ENCODE peak calls at places on chromosome 18, in eight cellular contexts. One of them, this sample, is unnamed.

GRCh38 chr18:3799515-3799914 is 349.5 kb downstream of the TGIF1 start:
- DNase-seq in NCI-H510A treated with DMSO at 0.1 percent for 48 hours: peak; percentile 65
- DNase-seq in iPS DF 19.7: no peak
- DNase-seq in NCI-H1048: no peak
- DNase-seq in activated CD4-positive, alpha-beta T cell treated with anti-CD3 and anti-CD28 coated beads, Interleukin-2, amount 50 U/mL, for 48 hours: no peak
- DNase-seq in GM23338: peak; percentile 56
- DNase-seq in occipital lobe: no peak
- DNase-seq in mesothelial cell of epicardium: no peak
- DNase-seq in this sample: no peak

GRCh38 chr18:23888880-23889279 is 125.7 kb upstream of the TTC39C start:
- DNase-seq in activated CD4-positive, alpha-beta T cell treated with anti-CD3 and anti-CD28 coated beads, Interleukin-2, amount 50 U/mL, for 48 hours: no peak
- DNase-seq in occipital lobe: no peak
- DNase-seq in NCI-H1048: no peak
- DNase-seq in mesothelial cell of epicardium: no peak
- DNase-seq in NCI-H510A treated with DMSO at 0.1 percent for 48 hours: no peak
- DNase-seq in iPS DF 19.7: no peak
- DNase-seq in GM23338: no peak
- DNase-seq in this sample: no peak

GRCh38 chr18:32937007-32937540 is 164.3 kb upstream of the KLHL14 start:
- DNase-seq in iPS DF 19.7: no peak
- DNase-seq in NCI-H510A treated with DMSO at 0.1 percent for 48 hours: no peak
- DNase-seq in occipital lobe: no peak
- DNase-seq in mesothelial cell of epicardium: no peak
- DNase-seq in NCI-H1048: no peak
- DNase-seq in activated CD4-positive, alpha-beta T cell treated with anti-CD3 and anti-CD28 coated beads, Interleukin-2, amount 50 U/mL, for 48 hours: no peak
- DNase-seq in GM23338: peak; percentile 10
- DNase-seq in this sample: no peak

GRCh38 chr18:4453712-4454547 is 1.2 kb downstream of the DLGAP1 start:
- DNase-seq in occipital lobe: no peak
- DNase-seq in mesothelial cell of epicardium: no peak
- DNase-seq in iPS DF 19.7: no peak
- DNase-seq in activated CD4-positive, alpha-beta T cell treated with anti-CD3 and anti-CD28 coated beads, Interleukin-2, amount 50 U/mL, for 48 hours: no peak
- DNase-seq in NCI-H1048: no peak
- DNase-seq in NCI-H510A treated with DMSO at 0.1 percent for 48 hours: no peak
- DNase-seq in GM23338: peak; percentile 83
- DNase-seq in this sample: peak; percentile 44

GRCh38 chr18:5175378-5175777 is 21.7 kb downstream of the AKAIN1 start:
- DNase-seq in occipital lobe: no peak
- DNase-seq in mesothelial cell of epicardium: no peak
- DNase-seq in activated CD4-positive, alpha-beta T cell treated with anti-CD3 and anti-CD28 coated beads, Interleukin-2, amount 50 U/mL, for 48 hours: no peak
- DNase-seq in NCI-H1048: no peak
- DNase-seq in GM23338: no peak
- DNase-seq in NCI-H510A treated with DMSO at 0.1 percent for 48 hours: no peak
- DNase-seq in iPS DF 19.7: no peak
- DNase-seq in this sample: no peak

GRCh38 chr18:79871481-79872091 is 73.8 kb downstream of the KCNG2 start:
- DNase-seq in NCI-H1048: no peak
- DNase-seq in GM23338: no peak
- DNase-seq in NCI-H510A treated with DMSO at 0.1 percent for 48 hours: no peak
- DNase-seq in iPS DF 19.7: no peak
- DNase-seq in mesothelial cell of epicardium: no peak
- DNase-seq in activated CD4-positive, alpha-beta T cell treated with anti-CD3 and anti-CD28 coated beads, Interleukin-2, amount 50 U/mL, for 48 hours: no peak
- DNase-seq in occipital lobe: no peak
- DNase-seq in this sample: peak; percentile 26

GRCh38 chr18:65760457-65760856 is 9.6 kb downstream of the CDH7 start:
- DNase-seq in activated CD4-positive, alpha-beta T cell treated with anti-CD3 and anti-CD28 coated beads, Interleukin-2, amount 50 U/mL, for 48 hours: no peak
- DNase-seq in iPS DF 19.7: no peak
- DNase-seq in occipital lobe: no peak
- DNase-seq in NCI-H510A treated with DMSO at 0.1 percent for 48 hours: no peak
- DNase-seq in NCI-H1048: no peak
- DNase-seq in mesothelial cell of epicardium: no peak
- DNase-seq in GM23338: no peak
- DNase-seq in this sample: no peak

GRCh38 chr18:34592961-34593382 is 117.1 kb upstream of the DTNA start:
- DNase-seq in NCI-H1048: no peak
- DNase-seq in occipital lobe: peak; percentile 69
- DNase-seq in GM23338: peak; percentile 75
- DNase-seq in NCI-H510A treated with DMSO at 0.1 percent for 48 hours: peak; percentile 86
- DNase-seq in activated CD4-positive, alpha-beta T cell treated with anti-CD3 and anti-CD28 coated beads, Interleukin-2, amount 50 U/mL, for 48 hours: no peak
- DNase-seq in mesothelial cell of epicardium: no peak
- DNase-seq in iPS DF 19.7: peak; percentile 30
- DNase-seq in this sample: peak; percentile 85

GRCh38 chr18:47283476-47283875 is 32.0 kb upstream of the SKOR2 start:
- DNase-seq in mesothelial cell of epicardium: no peak
- DNase-seq in activated CD4-positive, alpha-beta T cell treated with anti-CD3 and anti-CD28 coated beads, Interleukin-2, amount 50 U/mL, for 48 hours: no peak
- DNase-seq in occipital lobe: no peak
- DNase-seq in NCI-H510A treated with DMSO at 0.1 percent for 48 hours: no peak
- DNase-seq in iPS DF 19.7: no peak
- DNase-seq in GM23338: peak; percentile 79
- DNase-seq in NCI-H1048: no peak
- DNase-seq in this sample: no peak

GRCh38 chr18:22114526-22115321 is 54.7 kb upstream of the GATA6 start:
- DNase-seq in NCI-H1048: no peak
- DNase-seq in GM23338: no peak
- DNase-seq in NCI-H510A treated with DMSO at 0.1 percent for 48 hours: no peak
- DNase-seq in activated CD4-positive, alpha-beta T cell treated with anti-CD3 and anti-CD28 coated beads, Interleukin-2, amount 50 U/mL, for 48 hours: no peak
- DNase-seq in occipital lobe: no peak
- DNase-seq in iPS DF 19.7: no peak
- DNase-seq in mesothelial cell of epicardium: no peak
- DNase-seq in this sample: no peak

GRCh38 chr18:70380915-70381896 is 92.4 kb downstream of the SOCS6 start:
- DNase-seq in GM23338: peak; percentile 47
- DNase-seq in activated CD4-positive, alpha-beta T cell treated with anti-CD3 and anti-CD28 coated beads, Interleukin-2, amount 50 U/mL, for 48 hours: no peak
- DNase-seq in NCI-H510A treated with DMSO at 0.1 percent for 48 hours: peak; percentile 78
- DNase-seq in occipital lobe: peak; percentile 82
- DNase-seq in iPS DF 19.7: peak; percentile 7
- DNase-seq in mesothelial cell of epicardium: no peak
- DNase-seq in NCI-H1048: peak; percentile 45
- DNase-seq in this sample: no peak

GRCh38 chr18:29892960-29893558 is 1149.5 kb downstream of the DSC3 start:
- DNase-seq in NCI-H1048: no peak
- DNase-seq in GM23338: peak; percentile 39
- DNase-seq in mesothelial cell of epicardium: no peak
- DNase-seq in iPS DF 19.7: no peak
- DNase-seq in NCI-H510A treated with DMSO at 0.1 percent for 48 hours: peak; percentile 47
- DNase-seq in occipital lobe: no peak
- DNase-seq in activated CD4-positive, alpha-beta T cell treated with anti-CD3 and anti-CD28 coated beads, Interleukin-2, amount 50 U/mL, for 48 hours: no peak
- DNase-seq in this sample: no peak

GRCh38 chr18:26961805-26962204 is 96.3 kb upstream of the AQP4 start:
- DNase-seq in iPS DF 19.7: no peak
- DNase-seq in NCI-H510A treated with DMSO at 0.1 percent for 48 hours: no peak
- DNase-seq in mesothelial cell of epicardium: no peak
- DNase-seq in GM23338: no peak
- DNase-seq in NCI-H1048: no peak
- DNase-seq in occipital lobe: no peak
- DNase-seq in activated CD4-positive, alpha-beta T cell treated with anti-CD3 and anti-CD28 coated beads, Interleukin-2, amount 50 U/mL, for 48 hours: no peak
- DNase-seq in this sample: no peak

GRCh38 chr18:37452015-37452414 is 113.6 kb downstream of the CELF4 start:
- DNase-seq in NCI-H1048: no peak
- DNase-seq in mesothelial cell of epicardium: no peak
- DNase-seq in NCI-H510A treated with DMSO at 0.1 percent for 48 hours: no peak
- DNase-seq in GM23338: no peak
- DNase-seq in occipital lobe: no peak
- DNase-seq in iPS DF 19.7: no peak
- DNase-seq in activated CD4-positive, alpha-beta T cell treated with anti-CD3 and anti-CD28 coated beads, Interleukin-2, amount 50 U/mL, for 48 hours: no peak
- DNase-seq in this sample: no peak

GRCh38 chr18:3395466-3395865 is 54.5 kb upstream of the TGIF1 start:
- DNase-seq in mesothelial cell of epicardium: no peak
- DNase-seq in NCI-H1048: no peak
- DNase-seq in iPS DF 19.7: no peak
- DNase-seq in NCI-H510A treated with DMSO at 0.1 percent for 48 hours: no peak
- DNase-seq in activated CD4-positive, alpha-beta T cell treated with anti-CD3 and anti-CD28 coated beads, Interleukin-2, amount 50 U/mL, for 48 hours: no peak
- DNase-seq in GM23338: no peak
- DNase-seq in occipital lobe: no peak
- DNase-seq in this sample: no peak

GRCh38 chr18:70022636-70023035 is 75.0 kb upstream of the CD226 start:
- DNase-seq in mesothelial cell of epicardium: no peak
- DNase-seq in iPS DF 19.7: no peak
- DNase-seq in activated CD4-positive, alpha-beta T cell treated with anti-CD3 and anti-CD28 coated beads, Interleukin-2, amount 50 U/mL, for 48 hours: no peak
- DNase-seq in NCI-H510A treated with DMSO at 0.1 percent for 48 hours: no peak
- DNase-seq in GM23338: no peak
- DNase-seq in occipital lobe: no peak
- DNase-seq in NCI-H1048: no peak
- DNase-seq in this sample: no peak

GRCh38 chr18:13136689-13137040 is 81.9 kb upstream of the LDLRAD4 start:
- DNase-seq in activated CD4-positive, alpha-beta T cell treated with anti-CD3 and anti-CD28 coated beads, Interleukin-2, amount 50 U/mL, for 48 hours: peak; percentile 23
- DNase-seq in occipital lobe: no peak
- DNase-seq in mesothelial cell of epicardium: no peak
- DNase-seq in NCI-H510A treated with DMSO at 0.1 percent for 48 hours: no peak
- DNase-seq in iPS DF 19.7: no peak
- DNase-seq in NCI-H1048: no peak
- DNase-seq in GM23338: peak; percentile 70
- DNase-seq in this sample: peak; percentile 68